ENCODE peak calls at places on chromosomes 3 and 15, in five cellular contexts. H, W, Y, D and O are unnamed samples. For H3K27me3, the result is how much of the 10 kb centered on the place peaks cover.

GRCh38 chr15:25830844-25831443 is 32.2 kb downstream of the ATP10A start:
- DNase-seq in H (no peak), D (no peak), W (no peak), Y (no peak), O (no peak)

GRCh38 chr15:65423977-65424679 is 1.4 kb upstream of the IGDCC4 start:
- DNase-seq in H (no peak), W (peak), D (no peak), Y (no peak), O (peak)

GRCh38 chr3:192570757-192571156 is 156.6 kb downstream of the FGF12 start:
- DNase-seq in H (no peak), W (peak), Y (no peak), D (no peak), O (no peak)

GRCh38 chr3:150059241-150059640 is 88.5 kb upstream of the PFN2 start:
- DNase-seq in D (no peak), H (no peak), W (no peak), Y (no peak), O (peak)

GRCh38 chr3:102505542-102505941 is 70.7 kb downstream of the ZPLD1 start:
- DNase-seq in D (no peak), W (no peak), Y (no peak), H (no peak), O (no peak)

GRCh38 chr15:64774556-64775523 is 549 bp downstream of the RBPMS2 start:
- DNase-seq in D (peak), Y (no peak), H (no peak), W (no peak), O (no peak)

GRCh38 chr15:47188766-47189507 is 528.4 kb upstream of the SEMA6D start:
- DNase-seq in W (no peak), Y (no peak), D (no peak), H (no peak), O (no peak)

GRCh38 chr3:198071602-198072285 is 111.7 kb downstream of the LMLN start:
- DNase-seq in H (no peak), Y (no peak), W (peak), D (no peak), O (peak)

GRCh38 chr3:113141543-113141942 is 69.8 kb upstream of the BOC start:
- DNase-seq in Y (no peak), D (no peak), W (no peak), H (no peak), O (no peak)

GRCh38 chr3:23219117-23219516 is 16.0 kb downstream of the UBE2E2 start:
- DNase-seq in H (no peak), W (no peak), D (no peak), Y (no peak), O (no peak)

GRCh38 chr3:77475545-77475944 is 435.6 kb downstream of the ROBO2 start:
- DNase-seq in W (no peak), Y (no peak), H (no peak), D (no peak), O (no peak)

GRCh38 chr3:108145578-108145977 is 54.7 kb upstream of the CD47 start:
- DNase-seq in H (no peak), W (no peak), Y (no peak), D (no peak), O (no peak)

GRCh38 chr15:95468820-95469219 is 861.7 kb upstream of the NR2F2 start:
- DNase-seq in H (no peak), W (no peak), Y (no peak), D (no peak), O (no peak)

GRCh38 chr3:101825904-101826445 is 23.3 kb upstream of the NFKBIZ start:
- DNase-seq in W (no peak), H (no peak), Y (no peak), D (no peak), O (no peak)

GRCh38 chr3:24523195-24523594 is 28.5 kb upstream of the THRB start:
- DNase-seq in D (no peak), W (no peak), H (no peak), Y (no peak), O (no peak)
- H3K27me3 ChIP-seq in D (half or more), W (half or more), H (under half), Y (under half), O (under half)

DNA sequence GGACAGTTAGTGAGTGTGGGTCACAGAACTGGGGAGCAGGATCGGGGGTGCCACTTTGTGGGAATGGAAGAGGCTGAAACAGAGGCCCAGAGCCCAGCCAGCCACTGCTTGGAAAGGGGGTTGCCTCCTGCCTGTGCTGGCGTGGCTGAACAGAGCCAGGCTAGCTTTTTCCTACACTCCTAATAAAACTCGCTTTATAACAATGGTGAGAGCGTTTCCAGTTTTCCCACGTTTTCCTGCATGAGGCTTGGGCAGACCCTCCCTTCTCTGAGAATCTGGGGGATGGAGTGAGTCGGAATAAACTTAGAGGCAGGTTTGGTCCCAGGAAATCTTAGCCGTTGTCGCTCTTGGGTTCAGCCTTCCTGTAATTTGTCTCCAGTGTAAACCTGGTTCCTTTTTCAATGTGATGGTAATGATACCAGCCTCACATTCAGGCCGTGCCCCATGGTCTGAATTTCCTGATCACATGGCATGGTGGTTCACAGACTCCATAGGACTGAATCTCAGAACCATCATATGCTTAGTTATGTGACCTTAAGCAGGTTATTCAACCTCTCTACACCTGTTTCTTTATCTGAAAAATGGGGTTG is 6.5 kb upstream of the FGD5 start:
- DNase-seq in H (no peak), W (no peak), D (no peak), Y (no peak), O (no peak)
- H3K27me3 ChIP-seq in H (under half), W (half or more), D (half or more), Y (under half), O (half or more)

GRCh38 chr15:74958320-74958907 is 1.8 kb upstream of the RPP25 start:
- DNase-seq in W (peak), D (peak), H (peak), Y (peak), O (no peak)
- H3K27me3 ChIP-seq in W (under half), D (under half), H (under half), Y (under half), O (under half)

DNA sequence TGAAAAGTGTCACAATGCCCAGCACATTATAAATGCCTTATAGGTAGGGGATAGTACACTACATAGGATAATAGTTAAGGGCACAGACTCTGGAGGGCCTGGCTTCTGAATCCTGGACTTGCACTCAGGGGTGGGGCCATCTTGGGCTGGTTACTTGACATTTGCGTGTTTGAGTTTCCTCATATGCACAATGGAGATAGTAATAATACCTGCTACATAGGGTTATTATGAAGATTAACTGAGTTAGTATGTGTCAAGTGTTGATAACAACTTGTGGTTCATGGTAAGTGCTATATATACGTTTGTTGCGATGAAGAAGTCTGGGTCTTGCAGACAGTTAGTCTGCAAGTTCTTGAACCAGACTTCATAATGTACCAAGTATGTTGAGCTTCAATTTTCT is 37.0 kb downstream of the MITF start:
- DNase-seq in H (no peak), Y (no peak), W (no peak), D (no peak), O (no peak)
- H3K27me3 ChIP-seq in H (under half), Y (under half), W (under half), D (under half), O (under half)

GRCh38 chr15:73467758-73468157 is 24.8 kb downstream of the REC114 start:
- DNase-seq in H (no peak), Y (no peak), W (no peak), D (no peak), O (no peak)

GRCh38 chr15:73460662-73461061 is 17.7 kb downstream of the REC114 start:
- DNase-seq in D (no peak), Y (no peak), W (no peak), H (no peak), O (no peak)

GRCh38 chr15:73464602-73465001 is 21.6 kb downstream of the REC114 start:
- DNase-seq in W (peak), H (no peak), D (no peak), Y (no peak), O (no peak)
- H3K27me3 ChIP-seq in W (under half), H (under half), D (under half), Y (under half), O (under half)

DNA sequence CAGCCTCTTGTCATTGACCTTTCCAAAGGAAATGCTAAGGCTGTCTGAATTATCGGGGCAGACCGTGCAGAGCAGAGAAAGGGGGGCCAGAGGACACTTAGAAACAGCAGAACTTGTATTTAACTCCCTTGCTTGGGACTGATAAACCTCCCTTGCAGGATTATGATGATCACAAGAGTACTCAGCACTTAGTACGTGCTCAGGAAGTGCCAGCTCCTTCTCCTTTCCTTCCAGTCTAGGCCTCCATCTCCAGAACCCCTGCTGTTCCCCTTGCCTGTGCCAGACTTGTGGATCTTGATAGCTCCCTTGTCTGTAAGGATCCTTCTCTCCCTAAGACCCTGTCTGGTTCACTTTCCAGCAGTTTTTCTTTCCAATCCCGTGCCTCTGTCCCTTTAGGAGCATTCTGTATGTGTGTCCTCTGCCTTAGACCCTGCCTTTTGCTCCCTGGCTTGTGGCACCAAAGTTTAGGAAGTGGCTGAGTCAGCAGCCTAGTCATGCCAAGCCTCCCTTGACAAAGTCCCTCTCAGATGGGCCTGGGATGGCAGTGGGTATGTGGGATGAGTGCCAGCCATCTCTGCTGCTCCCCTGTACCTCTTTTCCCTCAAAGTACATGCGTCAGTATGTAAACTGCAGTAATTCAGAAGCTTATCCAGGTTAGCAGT is 795 bp downstream of the SORD start:
- DNase-seq in Y (no peak), H (no peak), D (peak), W (peak), O (peak)
- H3K27me3 ChIP-seq in Y (under half), H (under half), D (under half), W (under half), O (under half)

DNA sequence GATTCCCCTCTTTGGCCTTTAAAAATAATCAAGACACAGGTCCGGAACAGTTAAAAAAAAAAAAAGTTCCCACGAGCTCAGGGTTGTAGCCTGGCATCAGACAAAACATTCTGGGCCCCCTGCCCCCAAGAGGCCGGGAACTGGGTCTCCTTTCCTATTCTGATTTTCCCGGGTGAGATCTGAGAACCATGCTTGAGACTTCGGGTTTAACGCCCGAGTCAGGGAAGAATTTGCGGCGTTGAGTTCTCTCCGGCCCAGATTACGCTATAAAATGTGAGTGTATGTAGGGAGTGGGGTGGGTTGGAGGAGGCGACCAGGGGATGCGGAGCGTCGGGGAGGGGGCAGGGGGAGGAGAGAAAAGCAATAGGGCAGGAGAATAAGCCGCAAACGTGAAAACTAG is 2.6 kb downstream of the ZIC1 start:
- DNase-seq in H (no peak), D (no peak), Y (no peak), W (no peak), O (no peak)
- H3K27me3 ChIP-seq in H (half or more), D (half or more), Y (under half), W (half or more), O (half or more)

GRCh38 chr3:45774581-45775505 is 21.5 kb downstream of the SLC6A20 start:
- DNase-seq in Y (no peak), W (no peak), D (no peak), H (no peak), O (no peak)
- H3K27me3 ChIP-seq in Y (under half), W (under half), D (under half), H (under half), O (under half)

DNA sequence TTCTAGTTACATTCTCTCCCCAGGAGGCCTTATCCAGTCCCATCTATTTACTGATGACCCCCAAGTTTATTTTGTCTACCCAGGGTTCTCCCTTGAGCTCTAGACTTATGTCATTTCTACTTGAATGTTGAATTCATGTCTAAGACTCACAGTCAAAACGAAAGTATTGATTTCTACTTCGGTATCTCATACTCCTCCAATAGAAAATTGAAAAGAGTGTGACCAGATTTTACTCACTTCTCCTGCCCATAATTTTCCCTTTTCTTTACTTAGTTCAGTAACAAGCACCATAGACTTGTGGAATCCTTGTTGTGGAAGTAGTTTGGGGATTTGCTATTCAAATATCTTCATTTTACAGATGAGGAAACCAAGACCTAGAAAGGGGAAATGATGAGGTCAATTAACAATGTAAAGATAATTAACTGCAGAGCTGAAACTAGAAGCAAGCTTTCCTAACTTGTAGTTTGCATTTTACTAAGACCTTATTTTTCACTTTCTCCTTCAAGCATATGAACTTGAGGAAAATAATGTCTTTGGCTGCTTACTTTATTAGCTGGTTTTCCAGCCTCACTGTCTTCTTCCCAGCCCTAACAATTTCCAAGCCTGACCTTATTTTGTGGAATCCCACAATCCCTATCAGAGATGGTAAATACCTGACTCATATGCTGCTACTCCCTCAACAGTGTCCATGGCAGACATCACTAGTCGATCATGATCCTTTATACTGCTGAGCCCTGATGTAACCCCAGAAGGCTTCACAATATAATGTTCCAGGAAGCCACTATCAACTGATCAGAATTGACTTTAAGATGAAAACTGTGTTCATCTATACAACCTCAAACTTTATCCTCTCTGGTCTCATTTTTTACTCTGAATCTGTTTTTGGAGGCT is 123.9 kb upstream of the AGBL1 start:
- DNase-seq in D (no peak), H (no peak), W (no peak), Y (no peak), O (peak)
- H3K27me3 ChIP-seq in D (under half), H (under half), W (under half), Y (under half), O (under half)

GRCh38 chr15:69086427-69087205 is 72.1 kb downstream of the NOX5 start:
- DNase-seq in Y (no peak), H (no peak), D (no peak), W (no peak), O (no peak)

GRCh38 chr15:69087581-69087980 is 72.9 kb upstream of the GLCE start:
- DNase-seq in H (no peak), W (no peak), D (no peak), Y (no peak), O (no peak)

GRCh38 chr15:69090197-69090948 is 70.1 kb upstream of the GLCE start:
- DNase-seq in Y (no peak), D (no peak), H (no peak), W (no peak), O (peak)

GRCh38 chr15:69089258-69089657 is 71.2 kb upstream of the GLCE start:
- DNase-seq in D (no peak), H (no peak), Y (no peak), W (no peak), O (no peak)

DNA sequence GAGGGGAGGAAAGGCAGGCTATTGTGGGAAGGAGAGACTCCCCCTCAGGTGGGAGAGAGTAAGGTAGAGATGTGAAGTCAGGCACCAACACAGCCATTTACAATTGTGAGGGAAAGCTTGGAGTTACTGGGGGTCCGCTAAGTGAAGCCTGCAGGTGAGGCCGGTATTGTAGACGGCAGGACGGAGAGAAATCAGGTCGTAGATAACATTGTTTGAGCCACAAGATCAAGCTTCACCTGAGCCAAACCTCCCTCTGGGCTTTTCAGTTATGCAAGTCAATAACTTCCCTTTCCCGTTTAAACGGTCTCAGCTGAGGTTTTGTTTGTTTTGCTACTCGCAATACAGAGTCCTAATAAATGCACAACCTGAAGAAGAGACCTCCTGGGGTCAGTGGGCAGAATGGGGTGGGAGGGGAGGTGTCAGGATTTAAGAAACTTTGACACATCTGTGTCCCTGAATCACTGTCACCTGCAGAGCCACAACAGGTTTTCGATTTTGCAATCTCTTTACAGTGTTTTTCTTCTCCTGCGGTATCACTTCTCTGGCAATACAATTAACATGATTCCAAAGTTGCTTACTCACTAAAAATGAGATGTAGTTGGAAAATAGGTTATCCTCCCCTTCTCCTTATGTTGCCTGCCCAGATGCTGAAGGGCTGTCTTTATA is 72.0 kb upstream of the GLCE start:
- DNase-seq in H (no peak), D (no peak), Y (no peak), W (no peak), O (no peak)
- H3K27me3 ChIP-seq in H (under half), D (under half), Y (under half), W (under half), O (under half)